ENCODE peak calls at places on chromosomes 16 and 17, in six cellular contexts. F is HCT116, L is cardiac fibroblast, I is brain microvascular endothelial cell, A is epithelial cell of esophagus, Y is GM12865. H is an unnamed sample.

GRCh38 chr17:33291248-33292183 is 1.6 kb downstream of the ASIC2 start:
- DNase-seq in F (no peak), Y (no peak), L (peak; percentile 45), I (no peak), A (peak; percentile 39), H (no peak)

GRCh38 chr16:4410335-4411075 is 5.9 kb downstream of the CORO7 start:
- DNase-seq in Y (no peak), I (peak; percentile 67), F (no peak), L (peak; percentile 93), A (peak; percentile 38), H (no peak)

GRCh38 chr17:44314031-44314430 is 5.6 kb downstream of the RUNDC3A start:
- DNase-seq in I (no peak), F (no peak), A (no peak), Y (no peak), L (no peak), H (no peak)

GRCh38 chr16:4021070-4021779 is 95.0 kb downstream of the ADCY9 start:
- DNase-seq in L (no peak), Y (no peak), A (peak; percentile 92), I (no peak), F (no peak), H (no peak)

GRCh38 chr16:55039511-55039910 is 108.8 kb downstream of the IRX5 start:
- DNase-seq in I (no peak), L (no peak), F (no peak), Y (no peak), A (peak; percentile 93), H (no peak)

GRCh38 chr17:62719586-62719985 is 88.5 kb downstream of the MARCHF10 start:
- DNase-seq in I (no peak), L (no peak), Y (no peak), F (no peak), A (no peak), H (no peak)

GRCh38 chr16:4684030-4684715 is 9.2 kb upstream of the NUDT16L1 start:
- DNase-seq in F (no peak), I (no peak), Y (no peak), L (no peak), A (no peak), H (no peak)

GRCh38 chr16:81879625-81880024 is 100.5 kb downstream of the PLCG2 start:
- DNase-seq in L (no peak), I (no peak), A (no peak), F (no peak), Y (peak; percentile 25), H (no peak)

GRCh38 chr17:20916383-20916782 is 126.4 kb downstream of the USP22 start:
- DNase-seq in I (no peak), Y (no peak), L (no peak), A (peak; percentile 58), F (no peak), H (no peak)

GRCh38 chr17:19338031-19338990 is 24.2 kb downstream of the B9D1 start:
- DNase-seq in L (peak; percentile 47), I (no peak), F (no peak), Y (peak; percentile 81), A (peak; percentile 57), H (no peak)

GRCh38 chr16:4768549-4769305 is 1.8 kb upstream of the ZNF500 start:
- DNase-seq in I (peak; percentile 96), Y (peak; percentile 95), L (peak; percentile 96), A (peak; percentile 98), F (peak; percentile 90), H (peak; percentile 62)

GRCh38 chr16:87305505-87306391 is 11.4 kb downstream of the C16orf95 start:
- DNase-seq in L (peak; percentile 6), Y (no peak), F (no peak), A (peak; percentile 40), I (no peak), H (no peak)

GRCh38 chr17:44092051-44092450 is 21.5 kb downstream of the G6PC3 start:
- DNase-seq in A (no peak), I (no peak), F (no peak), Y (no peak), L (no peak), H (no peak)

DNA sequence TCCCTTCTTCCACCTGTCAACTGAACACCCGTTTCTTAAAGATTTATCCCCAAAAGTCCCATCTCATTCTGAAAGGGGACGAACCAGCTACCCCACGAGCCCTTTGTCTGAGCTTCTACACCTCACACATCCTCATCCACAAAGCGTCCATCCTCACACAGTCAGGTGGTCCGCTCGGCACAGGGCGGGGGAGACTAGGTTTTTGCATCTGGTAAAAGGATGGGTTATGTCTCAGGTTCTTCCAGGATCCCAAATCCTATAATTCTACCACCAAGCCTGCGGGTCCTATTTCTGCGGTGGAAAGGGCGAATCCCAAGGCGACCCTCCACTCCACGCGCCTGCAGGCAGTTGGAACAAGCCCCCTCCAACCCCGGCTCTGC is 458 bp downstream of the GFOD2 start:
- DNase-seq in F (no peak), L (no peak), I (no peak), A (no peak), Y (peak; percentile 25), H (no peak)
- H3K4me3 ChIP-seq in F (peak overlapping the region; percentile 84), L (peak overlapping the region; percentile 69), I (peak overlapping the region; percentile 87), A (peak overlapping the region; percentile 85), Y (peak overlapping the region; percentile 77), H (peak overlapping the region; percentile 78)

DNA sequence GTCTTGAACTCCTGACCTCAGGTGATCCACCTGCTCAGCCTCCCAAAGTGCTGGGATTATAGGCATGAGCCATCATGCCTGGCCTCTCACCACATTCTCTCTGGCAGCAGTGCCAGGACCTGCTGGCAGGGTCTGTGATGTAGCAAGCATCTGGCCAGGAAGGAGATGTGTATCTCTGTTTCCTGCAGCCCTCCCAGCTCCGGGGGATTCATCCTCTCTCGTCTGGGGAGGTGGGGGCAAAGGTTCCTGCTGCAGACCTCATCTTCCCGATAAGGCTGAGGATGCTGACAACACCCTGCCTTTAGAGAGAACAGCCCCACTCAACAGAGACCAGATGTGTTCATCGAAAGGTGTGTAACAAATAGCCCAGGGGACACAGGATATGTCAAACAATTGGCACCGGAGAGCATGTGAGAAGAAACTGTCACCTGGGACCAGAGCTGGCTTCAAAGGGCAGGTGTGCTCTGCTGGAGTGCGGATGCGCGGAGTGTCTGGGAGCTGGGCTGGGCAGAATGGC is 54.8 kb upstream of the SEC14L1 start:
- DNase-seq in Y (no peak), F (no peak), L (no peak), A (no peak), I (no peak), H (no peak)
- TF ChIP-seq CTCF in Y (no peak), F (no peak), L (no peak), A (no peak), I (no peak), H (no peak)

GRCh38 chr17:39224778-39225307 is 902 bp downstream of the STAC2 start:
- DNase-seq in A (no peak), I (no peak), F (no peak), L (no peak), Y (no peak), H (no peak)
- H3K4me3 ChIP-seq in A (no peak overlapping the region), I (no peak overlapping the region), F (no peak overlapping the region), L (no peak overlapping the region), Y (no peak overlapping the region), H (no peak overlapping the region)

GRCh38 chr16:47944589-47944988 is 211.2 kb downstream of the ABCC12 start:
- DNase-seq in I (no peak), Y (no peak), L (no peak), F (no peak), A (no peak), H (no peak)
- TF ChIP-seq CTCF in I (no peak), Y (no peak), L (no peak), F (no peak), A (no peak), H (no peak)

GRCh38 chr17:80475949-80476876 is at the start of gene NPTX1:
- DNase-seq in F (no peak), Y (no peak), A (peak; percentile 40), I (no peak), L (no peak), H (no peak)
- H3K4me3 ChIP-seq in F (no peak within 1 kb of the TSS), Y (no peak within 1 kb of the TSS), A (no peak within 1 kb of the TSS), I (peak within 1 kb of the TSS; percentile 46), L (peak within 1 kb of the TSS; percentile 3), H (no peak within 1 kb of the TSS)

GRCh38 chr17:77957869-77958715 is at the start of gene TNRC6C:
- DNase-seq in I (peak; percentile 99), L (peak; percentile 98), A (peak; percentile 98), F (peak; percentile 98), Y (peak; percentile 98), H (peak; percentile 94)
- TF ChIP-seq CTCF in I (peak; percentile 20), L (no peak), A (no peak), F (peak; percentile 10), Y (no peak), H (no peak)

GRCh38 chr16:84619103-84619460 is 1.2 kb upstream of the COTL1 start:
- DNase-seq in F (no peak), L (no peak), Y (no peak), A (no peak), I (no peak), H (no peak)
- H3K4me3 ChIP-seq in F (peak overlapping the region; percentile 38), L (no peak overlapping the region), Y (no peak overlapping the region), A (no peak overlapping the region), I (no peak overlapping the region), H (no peak overlapping the region)

GRCh38 chr17:59503489-59503888 is 61.9 kb upstream of the DHX40 start:
- DNase-seq in I (no peak), Y (no peak), F (no peak), A (no peak), L (no peak), H (no peak)
- TF ChIP-seq CTCF in I (no peak), Y (no peak), F (no peak), A (no peak), L (no peak), H (no peak)

GRCh38 chr16:983044-984030 is 1.8 kb downstream of the SOX8 start:
- DNase-seq in Y (no peak), A (no peak), L (peak; percentile 14), F (no peak), I (no peak), H (no peak)
- H3K4me3 ChIP-seq in Y (no peak overlapping the region), A (no peak overlapping the region), L (no peak overlapping the region), F (no peak overlapping the region), I (no peak overlapping the region), H (no peak overlapping the region)

H was measured in AG09309.